ENCODE peak calls at places on chromosomes 11 and 22, in nine cellular contexts. H, I, V, R, B, O, F, S and Q are unnamed samples.

GRCh38 chr22:21032037-21032842 is at the start of gene SLC7A4:
- DNase-seq in H (no peak), I (peak; percentile 62), V (peak; percentile 61), R (no peak), B (no peak), O (no peak), F (no peak), S (no peak), Q (no peak)

GRCh38 chr11:101949846-101950245 is 33.5 kb upstream of the ANGPTL5 start:
- DNase-seq in H (no peak), I (no peak), V (no peak), R (no peak), B (no peak), O (no peak), F (no peak), S (no peak), Q (no peak)

GRCh38 chr11:66232769-66233168 is 35.7 kb upstream of the RAB1B start:
- DNase-seq in H (no peak), I (no peak), V (no peak), R (no peak), B (no peak), O (no peak), F (no peak), S (no peak), Q (no peak)

GRCh38 chr11:104968365-104968855 is at the start of gene CASP4:
- DNase-seq in H (peak; percentile 85), I (no peak), V (no peak), R (no peak), B (peak; percentile 71), O (no peak), F (no peak), S (peak; percentile 9), Q (peak; percentile 47)

GRCh38 chr11:95917188-95918036 is 6.5 kb downstream of the MTMR2 start:
- DNase-seq in H (no peak), I (no peak), V (no peak), R (no peak), B (peak; percentile 24), O (no peak), F (no peak), S (no peak), Q (no peak)

GRCh38 chr11:110176366-110177056 is 83.3 kb downstream of the ZC3H12C start:
- DNase-seq in H (peak; percentile 73), I (no peak), V (no peak), R (no peak), B (no peak), O (no peak), F (no peak), S (no peak), Q (no peak)

GRCh38 chr22:35539487-35539886 is 1.1 kb upstream of the RASD2 start:
- DNase-seq in H (no peak), I (no peak), V (no peak), R (no peak), B (no peak), O (no peak), F (no peak), S (no peak), Q (no peak)

GRCh38 chr22:40679964-40680818 is 907 bp downstream of the MCHR1 start:
- DNase-seq in H (peak; percentile 15), I (peak; percentile 61), V (no peak), R (no peak), B (no peak), O (no peak), F (no peak), S (no peak), Q (no peak)

GRCh38 chr11:128324531-128325141 is 262.7 kb downstream of the ETS1 start:
- DNase-seq in H (no peak), I (no peak), V (no peak), R (no peak), B (no peak), O (no peak), F (no peak), S (no peak), Q (no peak)

GRCh38 chr22:39994566-39995345 is at the start of gene FAM83F:
- DNase-seq in H (no peak), I (peak; percentile 59), V (no peak), R (no peak), B (peak; percentile 69), O (no peak), F (no peak), S (no peak), Q (no peak)

GRCh38 chr11:47786373-47786772 is 19.2 kb upstream of the FNBP4 start:
- DNase-seq in H (peak; percentile 72), I (no peak), V (peak; percentile 73), R (no peak), B (no peak), O (no peak), F (no peak), S (no peak), Q (no peak)

GRCh38 chr11:125268611-125269010 is 104.1 kb downstream of the PKNOX2 start:
- DNase-seq in H (no peak), I (no peak), V (no peak), R (no peak), B (no peak), O (no peak), F (no peak), S (no peak), Q (no peak)

GRCh38 chr11:71222318-71223080 is 29.9 kb downstream of the SHANK2 start:
- DNase-seq in H (no peak), I (no peak), V (no peak), R (peak; percentile 89), B (no peak), O (no peak), F (peak; percentile 67), S (no peak), Q (no peak)

DNA sequence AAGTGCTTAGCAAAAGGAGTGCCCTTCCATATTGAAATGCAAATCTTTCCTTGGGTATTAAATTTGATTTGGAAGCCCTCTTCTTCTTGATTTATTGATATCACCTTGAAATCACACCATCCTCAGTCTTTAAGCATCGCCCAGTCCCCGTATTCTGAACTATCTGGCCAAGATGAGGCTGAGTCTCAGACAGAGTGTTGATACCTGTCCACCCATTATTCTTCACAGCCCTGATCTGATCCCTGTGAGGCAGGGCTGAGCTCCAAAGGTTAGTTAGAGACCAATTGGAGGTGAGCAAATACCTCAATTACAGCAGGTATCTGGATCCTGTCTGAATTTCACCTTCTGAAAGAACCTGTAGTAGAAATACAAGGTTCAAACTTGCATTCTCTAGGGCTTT is 326.3 kb downstream of the FAT3 start:
- DNase-seq in H (no peak), I (no peak), V (no peak), R (no peak), B (no peak), O (no peak), F (no peak), S (no peak), Q (no peak)
- H3K4me3 ChIP-seq in H (no peak overlapping the region), I (no peak overlapping the region), V (no peak overlapping the region), R (no peak overlapping the region), B (no peak overlapping the region), O (no peak overlapping the region), F (no peak overlapping the region), S (no peak overlapping the region), Q (no peak overlapping the region)

DNA sequence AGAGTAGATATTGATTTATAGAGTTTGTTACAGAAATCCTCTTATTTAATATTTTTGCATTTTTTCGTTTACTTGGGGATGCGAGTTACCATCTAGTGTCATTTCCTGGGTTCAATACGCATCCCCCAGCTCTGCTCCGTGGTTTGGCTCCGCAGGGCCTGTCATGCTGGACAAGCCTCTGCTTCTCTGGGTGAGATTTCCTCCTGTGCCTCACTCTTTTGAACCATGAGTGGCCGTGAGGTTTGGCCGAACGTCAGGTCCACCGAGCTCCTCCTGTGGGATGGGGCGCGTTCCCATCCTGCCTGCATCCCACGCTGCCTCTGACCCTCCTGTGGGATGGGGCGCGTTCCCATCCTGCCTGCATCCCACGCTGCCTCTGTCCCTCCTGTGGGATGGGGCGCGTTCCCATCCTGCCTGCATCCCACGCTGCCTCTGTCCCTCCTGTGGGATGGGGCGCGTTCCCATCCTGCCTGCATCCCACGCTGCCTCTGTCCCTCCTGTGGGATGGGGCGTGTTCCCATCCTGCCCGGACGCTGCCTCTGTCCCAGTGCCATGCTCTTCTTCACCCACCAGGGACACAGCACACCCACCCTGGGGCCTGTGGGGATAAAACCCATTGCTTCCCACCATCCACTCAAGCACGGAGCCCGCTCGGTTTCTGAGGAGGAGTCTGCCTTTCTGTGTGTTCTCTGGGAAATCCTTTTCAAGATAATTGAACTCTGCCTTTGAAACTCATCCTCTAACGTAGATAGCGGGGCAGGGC is 506.8 kb downstream of the BRD1 start:
- DNase-seq in H (no peak), I (no peak), V (no peak), R (no peak), B (no peak), O (no peak), F (peak; percentile 62), S (no peak), Q (no peak)
- TF ChIP-seq CTCF in H (no peak), I (no peak), V (no peak), R (no peak), B (no peak), O (no peak), F (no peak), S (no peak), Q (no peak)

DNA sequence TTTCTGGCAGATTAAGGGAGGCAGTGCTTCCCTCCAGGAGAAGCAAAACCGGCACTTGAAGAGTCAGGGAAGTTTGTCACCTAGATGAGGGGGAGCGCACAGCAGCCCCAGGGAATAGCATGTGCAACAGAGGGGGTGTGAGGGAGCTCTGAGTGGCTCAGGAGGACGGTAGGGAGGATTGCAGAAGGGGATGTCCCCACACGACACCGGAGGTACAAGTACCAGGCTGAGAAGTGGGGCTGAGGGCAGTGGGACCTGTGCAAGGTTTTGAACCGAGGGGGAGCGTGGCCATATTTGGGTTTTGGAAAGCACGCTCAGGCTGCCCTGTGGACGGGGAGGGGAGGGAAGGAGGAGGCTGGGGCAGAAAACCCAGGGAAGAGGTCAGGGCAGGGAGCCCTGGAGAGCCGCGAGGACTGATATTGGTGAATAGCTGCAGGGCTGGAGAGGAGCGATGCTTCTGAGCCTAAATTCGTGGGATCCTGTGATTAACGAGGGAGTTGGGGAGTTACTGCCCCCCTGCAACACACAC is 17.9 kb upstream of the TMPRSS6 start:
- DNase-seq in H (no peak), I (no peak), V (no peak), R (no peak), B (no peak), O (no peak), F (no peak), S (no peak), Q (no peak)
- H3K4me3 ChIP-seq in H (no peak overlapping the region), I (no peak overlapping the region), V (no peak overlapping the region), R (no peak overlapping the region), B (no peak overlapping the region), O (no peak overlapping the region), F (no peak overlapping the region), S (no peak overlapping the region), Q (no peak overlapping the region)

GRCh38 chr11:73316422-73316821 is 8.3 kb downstream of the ARHGEF17 start:
- DNase-seq in H (no peak), I (no peak), V (no peak), R (no peak), B (no peak), O (no peak), F (no peak), S (no peak), Q (no peak)

GRCh38 chr11:73312806-73313403 is 4.8 kb downstream of the ARHGEF17 start:
- DNase-seq in H (peak; percentile 60), I (no peak), V (no peak), R (peak; percentile 74), B (no peak), O (no peak), F (no peak), S (no peak), Q (no peak)

GRCh38 chr11:73313652-73314051 is 5.6 kb downstream of the ARHGEF17 start:
- DNase-seq in H (no peak), I (no peak), V (no peak), R (no peak), B (no peak), O (no peak), F (no peak), S (no peak), Q (no peak)

GRCh38 chr11:73315288-73316020 is 7.4 kb downstream of the ARHGEF17 start:
- DNase-seq in H (no peak), I (no peak), V (no peak), R (peak; percentile 83), B (no peak), O (peak; percentile 73), F (no peak), S (no peak), Q (no peak)

GRCh38 chr11:73314121-73314948 is 6.3 kb downstream of the ARHGEF17 start:
- DNase-seq in H (peak; percentile 43), I (no peak), V (peak; percentile 67), R (peak; percentile 67), B (peak; percentile 33), O (peak; percentile 68), F (no peak), S (no peak), Q (no peak)
- TF ChIP-seq CTCF in H (no peak), I (no peak), V (peak; percentile 7), R (no peak), B (no peak), O (no peak), F (no peak), S (no peak), Q (peak; percentile 23)